ENCODE peak calls at places on chromosomes 2 and 18, in seven cellular contexts. Z, C, D, Q, B, I and O are unnamed samples.

GRCh38 chr18:79915161-79916127 is 36.0 kb downstream of the SLC66A2 start:
- DNase-seq in Z (no peak), C (no peak), D (peak; percentile 36), Q (no peak), B (no peak), I (peak; percentile 59), O (no peak)

GRCh38 chr2:112579280-112579679 is 5.1 kb upstream of the CHCHD5 start:
- DNase-seq in Z (no peak), C (peak; percentile 85), D (no peak), Q (no peak), B (no peak), I (no peak), O (no peak)

GRCh38 chr2:124035001-124035400 is 9.9 kb downstream of the CNTNAP5 start:
- DNase-seq in Z (no peak), C (no peak), D (no peak), Q (no peak), B (no peak), I (no peak), O (no peak)

GRCh38 chr2:232458661-232459418 is 2.9 kb downstream of the ALPI start:
- DNase-seq in Z (no peak), C (no peak), D (peak; percentile 41), Q (no peak), B (no peak), I (no peak), O (no peak)

GRCh38 chr2:62054916-62055315 is 141.0 kb upstream of the B3GNT2 start:
- DNase-seq in Z (no peak), C (no peak), D (no peak), Q (no peak), B (no peak), I (no peak), O (no peak)

GRCh38 chr18:55328301-55328700 is 259.7 kb downstream of the TCF4 start:
- DNase-seq in Z (no peak), C (peak; percentile 79), D (no peak), Q (no peak), B (no peak), I (no peak), O (no peak)

GRCh38 chr18:26335139-26335933 is 109.1 kb downstream of the TAF4B start:
- DNase-seq in Z (no peak), C (no peak), D (no peak), Q (no peak), B (no peak), I (no peak), O (no peak)

GRCh38 chr2:27710640-27711430 is 47.1 kb downstream of the SLC4A1AP start:
- DNase-seq in Z (no peak), C (peak; percentile 56), D (no peak), Q (no peak), B (no peak), I (no peak), O (no peak)

GRCh38 chr2:162916286-162916801 is 77.8 kb upstream of the KCNH7 start:
- DNase-seq in Z (no peak), C (no peak), D (no peak), Q (no peak), B (no peak), I (no peak), O (no peak)

GRCh38 chr2:220509921-220510320 is 882.5 kb downstream of the SLC4A3 start:
- DNase-seq in Z (no peak), C (no peak), D (no peak), Q (no peak), B (no peak), I (no peak), O (no peak)

GRCh38 chr2:1940660-1941059 is 196.3 kb upstream of the PXDN start:
- DNase-seq in Z (no peak), C (peak; percentile 42), D (no peak), Q (no peak), B (no peak), I (no peak), O (no peak)